ENCODE peak calls at places on chromosomes 3 and 15, in seven cellular contexts. R is effector memory CD4-positive, alpha-beta T cell; V is OCI-LY7; C is tibial artery; L is HepG2; M is mesendoderm; X is upper lobe of left lung. S is an unnamed sample.

GRCh38 chr15:55999635-56000034 is 6.2 kb upstream of the NEDD4 start:
- DNase-seq in R (no peak), V (no peak), C (no peak), L (no peak), M (no peak), X (no peak), S (no peak)

GRCh38 chr3:24156466-24156865 is 211.4 kb downstream of the NR1D2 start:
- DNase-seq in R (no peak), V (no peak), C (no peak), L (no peak), M (peak; percentile 76), X (no peak), S (no peak)

GRCh38 chr3:172595648-172596393 is 72.6 kb upstream of the TNFSF10 start:
- DNase-seq in R (no peak), V (peak; percentile 48), C (no peak), L (peak; percentile 63), M (peak; percentile 52), X (no peak), S (no peak)

GRCh38 chr15:45714501-45715488 is 80.0 kb downstream of the SQOR start:
- DNase-seq in R (no peak), V (peak; percentile 74), C (peak; percentile 56), L (peak; percentile 51), M (peak; percentile 83), X (no peak), S (peak; percentile 49)

GRCh38 chr15:52163321-52164190 is 27.6 kb downstream of the GNB5 start:
- DNase-seq in R (no peak), V (peak; percentile 45), C (no peak), L (no peak), M (peak; percentile 69), X (no peak), S (no peak)

GRCh38 chr3:65479967-65480366 is 558.8 kb downstream of the MAGI1 start:
- DNase-seq in R (no peak), V (no peak), C (no peak), L (no peak), M (no peak), X (no peak), S (no peak)

GRCh38 chr3:134600166-134600670 is 50.6 kb downstream of the KY start:
- DNase-seq in R (no peak), V (no peak), C (no peak), L (no peak), M (no peak), X (no peak), S (no peak)

GRCh38 chr15:100311099-100311751 is 30.6 kb downstream of the ADAMTS17 start:
- DNase-seq in R (no peak), V (no peak), C (peak; percentile 55), L (no peak), M (no peak), X (peak; percentile 60), S (peak; percentile 39)

GRCh38 chr3:192022412-192022811 is 561.4 kb downstream of the PYDC2 start:
- DNase-seq in R (no peak), V (no peak), C (no peak), L (no peak), M (no peak), X (no peak), S (no peak)

GRCh38 chr3:80537680-80538079 is 769.9 kb upstream of the ROBO1 start:
- DNase-seq in R (no peak), V (no peak), C (no peak), L (no peak), M (no peak), X (no peak), S (no peak)

GRCh38 chr3:25592510-25592968 is 72.2 kb downstream of the TOP2B start:
- DNase-seq in R (no peak), V (peak; percentile 19), C (peak; percentile 71), L (peak; percentile 74), M (peak; percentile 70), X (no peak), S (peak; percentile 55)

GRCh38 chr15:99333413-99333812 is 82.1 kb downstream of the LRRC28 start:
- DNase-seq in R (no peak), V (no peak), C (no peak), L (no peak), M (no peak), X (no peak), S (no peak)

GRCh38 chr3:195425849-195426248 is 17.0 kb downstream of the ACAP2 start:
- DNase-seq in R (no peak), V (no peak), C (no peak), L (no peak), M (no peak), X (no peak), S (no peak)

GRCh38 chr3:79881431-79881830 is 113.6 kb upstream of the ROBO1 start:
- DNase-seq in R (no peak), V (no peak), C (no peak), L (no peak), M (no peak), X (no peak), S (no peak)

GRCh38 chr3:187802203-187802927 is 57.1 kb upstream of the BCL6 start:
- DNase-seq in R (no peak), V (no peak), C (no peak), L (no peak), M (no peak), X (no peak), S (no peak)

GRCh38 chr3:155604126-155604525 is 140.7 kb downstream of the PLCH1 start:
- DNase-seq in R (no peak), V (no peak), C (no peak), L (no peak), M (no peak), X (no peak), S (no peak)

GRCh38 chr15:51224428-51224827 is 114.0 kb downstream of the CYP19A1 start:
- DNase-seq in R (no peak), V (no peak), C (no peak), L (no peak), M (no peak), X (no peak), S (no peak)

GRCh38 chr3:165148901-165149441 is 47.2 kb downstream of the SLITRK3 start:
- DNase-seq in R (no peak), V (no peak), C (no peak), L (no peak), M (no peak), X (no peak), S (no peak)

GRCh38 chr15:79179108-79179561 is 88.6 kb upstream of the RASGRF1 start:
- DNase-seq in R (no peak), V (no peak), C (no peak), L (peak; percentile 73), M (peak; percentile 92), X (no peak), S (no peak)

GRCh38 chr3:169894110-169894509 is 17.3 kb upstream of the SAMD7 start:
- DNase-seq in R (no peak), V (no peak), C (no peak), L (no peak), M (no peak), X (no peak), S (no peak)

GRCh38 chr3:36212291-36212690 is 168.0 kb upstream of the STAC start:
- DNase-seq in R (no peak), V (no peak), C (no peak), L (no peak), M (no peak), X (no peak), S (no peak)

GRCh38 chr15:88621789-88622604 is 857 bp downstream of the AEN start:
- DNase-seq in R (peak; percentile 22), V (peak; percentile 65), C (no peak), L (peak; percentile 76), M (no peak), X (no peak), S (no peak)
- H3K4me1 ChIP-seq in R (peaks cover 49% of the 10 kb centered on the region), V (peaks cover 45% of the 10 kb centered on the region), C (peaks cover 18% of the 10 kb centered on the region), L (peaks cover 53% of the 10 kb centered on the region), M (peaks cover 10% of the 10 kb centered on the region), X (peaks cover 28% of the 10 kb centered on the region), S (peaks cover 48% of the 10 kb centered on the region)

GRCh38 chr15:81265944-81266775 is 57.8 kb downstream of the STARD5 start:
- DNase-seq in R (peak; percentile 45), V (peak; percentile 89), C (peak; percentile 85), L (peak; percentile 59), M (peak; percentile 86), X (no peak), S (peak; percentile 78)
- H3K4me3 ChIP-seq in R (peak overlapping the region; percentile 6), V (peak overlapping the region; percentile 27), C (no peak overlapping the region), L (no peak overlapping the region), M (no peak overlapping the region), X (peak overlapping the region; percentile 14), S (peak overlapping the region; percentile 18)

DNA sequence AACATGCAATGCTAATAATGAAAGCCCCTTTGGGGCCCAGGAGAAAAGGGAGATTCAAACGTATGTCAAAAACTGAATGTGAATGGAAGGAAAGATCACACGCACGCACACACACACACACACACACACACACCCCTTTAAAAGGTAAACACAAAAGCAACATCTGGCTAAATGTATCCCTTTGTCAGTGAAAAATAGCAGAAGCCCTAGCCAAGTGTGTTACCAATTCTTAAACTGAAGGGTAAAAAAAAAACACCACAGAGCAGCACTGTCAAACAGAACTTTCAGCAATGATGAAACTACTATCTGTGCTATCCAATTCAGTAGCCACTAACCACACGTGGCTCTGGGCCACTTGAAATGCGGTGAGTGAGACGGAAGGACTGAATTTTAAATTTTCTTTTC is 4.9 kb downstream of the RFTN1 start:
- DNase-seq in R (no peak), V (peak; percentile 39), C (no peak), L (no peak), M (no peak), X (no peak), S (no peak)
- H3K27ac ChIP-seq in R (peak overlapping the region; percentile 2), V (peak overlapping the region; percentile 93), C (no peak overlapping the region), L (no peak overlapping the region), M (no peak overlapping the region), X (no peak overlapping the region), S (no peak overlapping the region)

DNA sequence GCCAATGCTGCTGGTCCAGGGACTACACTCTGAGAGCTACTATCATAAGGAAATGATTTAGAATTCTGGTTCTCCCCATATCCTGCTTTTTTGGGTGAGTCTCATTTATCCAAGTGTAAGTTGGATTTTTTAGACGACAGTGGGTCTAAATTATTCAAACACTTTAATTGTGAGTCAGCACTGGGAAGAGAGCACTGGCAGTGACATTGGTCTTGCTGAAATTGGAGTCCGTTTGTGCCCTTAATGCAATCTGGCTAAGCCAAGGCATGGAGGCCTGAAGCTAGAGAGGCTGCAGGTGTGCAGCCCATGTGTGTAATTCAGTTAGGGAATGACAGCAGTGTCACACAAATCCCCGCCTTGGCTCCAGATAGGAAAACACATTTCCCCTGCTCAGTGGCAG is 197.9 kb downstream of the CD47 start:
- DNase-seq in R (no peak), V (no peak), C (no peak), L (no peak), M (no peak), X (no peak), S (no peak)
- H3K4me1 ChIP-seq in R (no peaks in the 10 kb centered on the region), V (no peaks in the 10 kb centered on the region), C (no peaks in the 10 kb centered on the region), L (no peaks in the 10 kb centered on the region), M (no peaks in the 10 kb centered on the region), X (no peaks in the 10 kb centered on the region), S (no peaks in the 10 kb centered on the region)

S was measured in left ventricle myocardium inferior.